ENCODE peak calls at places on chromosome 9, in five cellular contexts. Z is GM12891, D is upper lobe of left lung, X is heart left ventricle, T is transverse colon. U is an unnamed sample.

GRCh38 chr9:91839926-91840464 is 110.0 kb downstream of the ROR2 start:
- DNase-seq in X (no peak), Z (no peak), T (no peak), D (no peak), U (no peak)

GRCh38 chr9:971901-972511 is 4.4 kb upstream of the DMRT3 start:
- DNase-seq in X (no peak), D (no peak), Z (no peak), T (peak), U (no peak)

GRCh38 chr9:95077053-95077765 is 240.3 kb downstream of the FANCC start:
- DNase-seq in D (peak), X (no peak), Z (no peak), T (no peak), U (no peak)

GRCh38 chr9:89564257-89564878 is 40.4 kb upstream of the GADD45G start:
- DNase-seq in X (no peak), T (no peak), Z (peak), D (no peak), U (peak)

GRCh38 chr9:77977210-77977611 is 54.4 kb downstream of the GNAQ start:
- DNase-seq in D (peak), X (peak), T (peak), Z (no peak), U (peak)

GRCh38 chr9:108691614-108692013 is 164.2 kb downstream of the ACTL7B start:
- DNase-seq in T (peak), D (no peak), Z (no peak), X (no peak), U (no peak)

GRCh38 chr9:37036237-37037136 is 2.4 kb upstream of the PAX5 start:
- DNase-seq in Z (no peak), T (peak), X (no peak), D (peak), U (peak)

GRCh38 chr9:108072740-108073139 is 583.2 kb upstream of the KLF4 start:
- DNase-seq in T (no peak), Z (no peak), X (no peak), D (no peak), U (no peak)

GRCh38 chr9:137009938-137010732 is 13.8 kb upstream of the CLIC3 start:
- DNase-seq in T (no peak), X (no peak), Z (no peak), D (no peak), U (no peak)

GRCh38 chr9:33498387-33498786 is 24.7 kb upstream of the NOL6 start:
- DNase-seq in T (no peak), D (no peak), X (no peak), Z (no peak), U (peak)

GRCh38 chr9:123043081-123043939 is 9.8 kb downstream of the GPR21 start:
- DNase-seq in Z (no peak), T (no peak), D (no peak), X (no peak), U (no peak)

GRCh38 chr9:6944093-6944551 is 186.3 kb downstream of the KDM4C start:
- DNase-seq in X (no peak), D (no peak), T (no peak), Z (no peak), U (peak)

GRCh38 chr9:73026375-73026774 is 73.5 kb upstream of the ALDH1A1 start:
- DNase-seq in Z (no peak), X (no peak), D (no peak), T (no peak), U (no peak)

GRCh38 chr9:35335164-35335563 is 154.7 kb upstream of the RUSC2 start:
- DNase-seq in X (no peak), Z (no peak), T (no peak), D (no peak), U (no peak)

GRCh38 chr9:22031664-22032411 is 22.7 kb upstream of the CDKN2B start:
- DNase-seq in X (no peak), D (no peak), Z (no peak), T (no peak), U (no peak)

GRCh38 chr9:20373263-20373662 is 249.0 kb downstream of the MLLT3 start:
- DNase-seq in Z (no peak), X (no peak), T (no peak), D (no peak), U (no peak)

GRCh38 chr9:8492034-8492433 is 692.5 kb upstream of the DMAC1 start:
- DNase-seq in Z (no peak), D (no peak), X (no peak), T (no peak), U (no peak)

GRCh38 chr9:71767421-71768321 is 642 bp downstream of the CEMIP2 start:
- DNase-seq in X (peak), Z (no peak), T (peak), D (no peak), U (peak)

GRCh38 chr9:110427497-110428104 is 89.9 kb upstream of the TXNDC8 start:
- DNase-seq in T (peak), D (peak), Z (peak), X (peak), U (peak)

GRCh38 chr9:18921677-18922076 is 111.3 kb downstream of the SAXO1 start:
- DNase-seq in T (no peak), X (no peak), Z (no peak), D (no peak), U (no peak)

GRCh38 chr9:136881691-136882108 is 4.6 kb upstream of the TRAF2 start:
- DNase-seq in D (no peak), T (peak), Z (peak), X (no peak), U (peak)

GRCh38 chr9:91078041-91078441 is 276.4 kb downstream of the SYK start:
- DNase-seq in X (no peak), Z (no peak), T (no peak), D (no peak), U (no peak)

GRCh38 chr9:36396985-36397384 is 3.1 kb downstream of the RNF38 start:
- DNase-seq in X (no peak), D (peak), T (no peak), Z (no peak), U (peak)

GRCh38 chr9:79672891-79673290 is 101.1 kb downstream of the TLE4 start:
- DNase-seq in T (no peak), D (no peak), X (no peak), Z (no peak), U (no peak)

GRCh38 chr9:117080996-117081395 is 333.9 kb downstream of the ASTN2 start:
- DNase-seq in Z (no peak), D (no peak), T (no peak), X (no peak), U (no peak)

GRCh38 chr9:134955801-134956200 is 38.1 kb upstream of the FCN1 start:
- DNase-seq in X (no peak), D (peak), Z (no peak), T (no peak), U (no peak)

GRCh38 chr9:78958887-78959286 is 612.9 kb upstream of the TLE4 start:
- DNase-seq in D (no peak), T (no peak), Z (no peak), X (no peak), U (no peak)

GRCh38 chr9:4508907-4509589 is 18.8 kb downstream of the SLC1A1 start:
- DNase-seq in T (no peak), D (no peak), X (no peak), Z (no peak), U (no peak)

GRCh38 chr9:88980732-88981336 is 10.4 kb upstream of the S1PR3 start:
- DNase-seq in T (no peak), X (no peak), D (no peak), Z (no peak), U (no peak)

GRCh38 chr9:109031241-109031640 is 17.9 kb upstream of the CTNNAL1 start:
- DNase-seq in X (no peak), D (no peak), T (no peak), Z (no peak), U (no peak)

GRCh38 chr9:7976167-7976755 is 176.7 kb upstream of the DMAC1 start:
- DNase-seq in Z (peak), X (no peak), T (peak), D (peak), U (no peak)

GRCh38 chr9:19662213-19662612 is 126.6 kb downstream of the SLC24A2 start:
- DNase-seq in D (no peak), X (no peak), T (no peak), Z (no peak), U (no peak)

GRCh38 chr9:124257865-124258764 is at the start of gene NEK6:
- DNase-seq in X (no peak), Z (peak), D (no peak), T (peak), U (peak)
- TF ChIP-seq POLR2A in X (no peak), Z (peak), D (no peak), T (no peak), U (no peak)

GRCh38 chr9:98554752-98555151 is 154.0 kb downstream of the GABBR2 start:
- DNase-seq in X (no peak), T (no peak), Z (no peak), D (no peak), U (no peak)
- TF ChIP-seq POLR2A in X (no peak), T (no peak), Z (no peak), D (no peak), U (no peak)

DNA sequence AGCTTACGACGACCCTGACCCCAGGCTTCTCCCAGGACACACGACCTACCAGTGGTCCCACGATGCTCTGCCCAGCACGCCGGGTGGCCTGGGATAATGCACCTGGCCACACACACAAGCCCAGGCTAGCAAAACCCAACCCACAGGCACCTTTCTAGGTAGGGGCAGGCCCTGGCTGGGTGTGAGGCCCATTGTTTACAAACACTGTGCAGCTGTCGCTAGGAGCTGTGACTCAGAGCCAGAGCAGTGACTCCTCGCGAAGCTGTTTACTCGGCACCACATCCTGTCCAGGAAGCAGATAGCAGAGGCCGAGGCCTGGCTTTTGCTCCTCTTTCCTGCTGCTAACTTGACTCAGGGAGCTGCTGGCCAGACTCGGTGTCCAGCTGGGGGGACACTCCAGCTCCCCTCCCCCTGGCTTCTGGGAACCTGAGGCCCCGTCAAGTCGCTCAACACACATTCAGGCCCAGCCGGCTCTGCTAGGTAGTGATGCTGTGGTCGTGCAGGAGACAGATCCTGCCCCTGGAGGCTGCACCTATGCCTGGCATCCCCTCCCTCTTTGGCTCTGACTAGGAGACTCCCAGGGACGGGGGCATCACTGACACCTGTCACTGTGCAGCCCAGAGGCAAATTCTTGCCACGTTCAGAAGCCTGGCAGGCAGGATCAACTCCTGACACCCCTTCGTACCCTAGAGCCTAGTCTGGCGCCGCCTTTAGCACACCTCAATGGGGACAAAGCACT is 12.8 kb upstream of the RALGDS start:
- DNase-seq in T (peak), Z (peak), D (peak), X (peak), U (peak)
- TF ChIP-seq POLR2A in T (peak), Z (peak), D (peak), X (no peak), U (peak)

GRCh38 chr9:131627846-131628820 is 82.8 kb downstream of the PRRT1B start:
- DNase-seq in T (peak), D (peak), X (no peak), Z (no peak), U (no peak)
- TF ChIP-seq POLR2A in T (peak), D (peak), X (no peak), Z (no peak), U (no peak)

DNA sequence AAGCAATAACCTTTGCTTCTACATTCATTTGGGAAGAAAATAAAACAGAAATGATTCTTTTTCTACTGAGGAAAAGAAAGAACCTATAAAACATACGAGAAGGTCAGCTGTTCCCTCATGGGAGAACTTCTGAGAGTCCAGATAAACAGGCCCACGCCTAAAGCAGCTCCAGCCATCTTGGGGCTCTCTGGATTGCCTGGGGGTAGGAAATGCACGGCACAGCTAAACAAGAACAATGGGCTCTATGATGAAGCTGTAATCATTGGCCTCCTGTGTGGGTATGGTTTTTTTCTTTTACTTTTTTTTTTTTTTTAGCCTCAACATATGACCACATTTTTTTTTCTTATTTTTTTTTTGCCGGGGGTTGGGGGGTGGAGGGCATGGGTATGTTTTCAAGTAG is 6.4 kb downstream of the KCNV2 start:
- DNase-seq in X (no peak), T (no peak), D (no peak), Z (no peak), U (no peak)
- TF ChIP-seq POLR2A in X (no peak), T (no peak), D (no peak), Z (no peak), U (no peak)

GRCh38 chr9:128768581-128768980 is 3.1 kb downstream of the ZER1 start:
- DNase-seq in X (no peak), Z (no peak), T (no peak), D (no peak), U (peak)

GRCh38 chr9:128764361-128764760 is 7.4 kb downstream of the ZER1 start:
- DNase-seq in D (no peak), T (no peak), Z (no peak), X (no peak), U (no peak)

GRCh38 chr9:128757602-128758001 is 14.1 kb downstream of the ZER1 start:
- DNase-seq in X (no peak), T (no peak), D (no peak), Z (no peak), U (no peak)

GRCh38 chr9:128765499-128765898 is 6.2 kb downstream of the ZER1 start:
- DNase-seq in D (no peak), Z (no peak), X (no peak), T (no peak), U (no peak)

DNA sequence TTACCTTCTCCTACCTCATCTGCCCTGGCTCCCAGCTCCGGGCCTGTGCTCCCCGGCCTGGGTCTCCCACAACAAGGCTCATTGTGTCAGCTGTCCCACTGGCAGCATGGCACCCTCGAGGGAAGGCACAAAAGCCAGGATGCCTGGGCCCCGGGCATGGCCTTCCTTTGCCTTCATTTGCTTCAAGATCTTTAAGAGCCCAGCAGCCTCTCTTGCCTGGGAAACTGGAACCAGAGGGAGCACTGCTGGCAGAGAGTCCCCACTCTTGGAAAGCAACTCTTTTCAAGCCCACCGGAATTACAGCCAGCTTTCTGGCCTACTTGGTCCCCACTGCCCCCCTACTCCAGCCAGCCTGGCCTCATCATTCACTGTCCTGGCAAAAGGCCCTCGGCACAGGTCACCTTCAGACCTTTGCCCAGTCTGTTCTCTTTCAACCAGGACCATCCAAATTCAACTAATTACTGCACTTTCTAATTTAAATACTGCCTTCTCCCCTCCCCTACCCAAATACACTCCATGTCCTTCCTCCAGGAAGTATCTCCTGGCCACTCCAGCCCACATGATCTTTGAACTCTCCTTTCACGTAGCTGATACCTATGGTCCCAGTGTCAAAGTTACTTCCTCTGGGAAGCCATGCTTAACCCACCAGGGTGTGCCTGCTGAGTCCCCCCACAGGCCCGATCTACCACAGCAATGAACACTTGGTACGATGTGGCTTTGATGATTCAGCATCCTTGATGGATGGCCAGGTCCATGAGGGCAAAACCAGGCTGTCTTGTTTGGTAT is 8.9 kb downstream of the ZER1 start:
- DNase-seq in D (no peak), Z (no peak), X (no peak), T (no peak), U (no peak)
- TF ChIP-seq POLR2A in D (no peak), Z (no peak), X (no peak), T (no peak), U (no peak)

DNA sequence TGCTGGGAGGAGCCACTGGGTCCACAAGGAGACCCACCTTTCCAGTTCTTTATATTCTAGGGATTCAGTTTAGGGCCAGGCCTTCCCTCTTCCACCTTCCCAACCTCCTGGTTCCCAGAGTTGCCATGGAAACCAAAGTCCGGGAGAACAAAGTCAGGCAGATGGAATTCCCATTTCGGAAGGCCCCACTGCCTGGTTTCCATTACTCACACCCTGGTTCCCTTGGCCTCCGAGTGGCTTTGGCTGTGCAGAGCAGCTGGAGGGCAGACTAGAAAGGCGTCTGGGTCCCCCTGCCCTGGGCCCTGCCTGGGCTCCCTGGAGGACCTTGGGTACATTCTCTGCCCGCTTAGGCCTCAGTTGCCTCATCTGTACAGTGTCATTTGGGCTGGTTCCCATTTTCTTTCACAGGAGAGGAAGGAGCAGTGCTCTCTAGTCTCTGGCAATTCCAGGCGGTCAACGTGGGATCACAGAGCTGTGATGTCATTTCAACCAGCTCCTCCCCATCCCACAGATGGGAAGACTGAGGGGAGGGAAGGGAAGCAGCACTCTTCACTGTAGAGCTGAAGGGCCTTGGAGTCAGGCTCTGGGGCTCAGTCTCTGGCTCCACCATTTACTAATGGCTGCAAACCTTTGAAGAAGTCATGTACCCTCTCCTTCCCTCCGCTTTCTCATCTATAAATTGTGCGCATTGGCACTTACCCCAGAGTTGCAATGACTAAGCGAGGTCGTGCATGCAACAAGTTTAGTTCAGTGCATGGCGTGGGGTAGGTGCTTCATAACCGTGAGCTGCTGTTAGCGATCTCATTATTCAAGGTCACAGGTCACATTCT is 136.3 kb downstream of the RGS3 start:
- DNase-seq in X (peak), D (no peak), Z (no peak), T (no peak), U (no peak)
- TF ChIP-seq POLR2A in X (no peak), D (no peak), Z (no peak), T (no peak), U (no peak)

GRCh38 chr9:129413537-129414376 is 207.1 kb downstream of the C9orf50 start:
- DNase-seq in Z (peak), D (peak), X (peak), T (peak), U (peak)
- TF ChIP-seq POLR2A in Z (peak), D (peak), X (peak), T (peak), U (peak)

GRCh38 chr9:113593682-113594281 is 130.3 kb downstream of the RGS3 start:
- DNase-seq in D (peak), X (peak), Z (peak), T (peak), U (peak)
- TF ChIP-seq POLR2A in D (peak), X (peak), Z (no peak), T (peak), U (no peak)

GRCh38 chr9:128455849-128456612 is at the start of gene ODF2:
- DNase-seq in D (peak), Z (peak), T (peak), X (peak), U (peak)
- TF ChIP-seq POLR2A in D (no peak), Z (peak), T (peak), X (no peak), U (peak)